ENCODE peak calls at places on chromosome 4, in five cellular contexts. One of them, this sample, is unnamed.

GRCh38 chr4:113355550-113356371 is 306.3 kb downstream of the ANK2 start:
- DNase-seq in ovary: no peak
- DNase-seq in T-helper 17 cell: peak; percentile 30
- DNase-seq in T-helper 9 cell: peak; percentile 27
- DNase-seq in activated T-helper 1 cell treated with anti-CD3 and anti-CD28 coated beads, Interleukin-2, amount 50 U/mL, for 16 hours: peak; percentile 51
- DNase-seq in this sample: no peak

GRCh38 chr4:150579591-150580234 is 2.2 kb upstream of the MAB21L2 start:
- DNase-seq in T-helper 9 cell: no peak
- DNase-seq in activated T-helper 1 cell treated with anti-CD3 and anti-CD28 coated beads, Interleukin-2, amount 50 U/mL, for 16 hours: no peak
- DNase-seq in ovary: no peak
- DNase-seq in T-helper 17 cell: no peak
- DNase-seq in this sample: no peak

GRCh38 chr4:123545569-123546122 is 149.1 kb downstream of the SPRY1 start:
- DNase-seq in activated T-helper 1 cell treated with anti-CD3 and anti-CD28 coated beads, Interleukin-2, amount 50 U/mL, for 16 hours: no peak
- DNase-seq in T-helper 17 cell: no peak
- DNase-seq in T-helper 9 cell: no peak
- DNase-seq in ovary: no peak
- DNase-seq in this sample: no peak

GRCh38 chr4:68738036-68738435 is 67.6 kb upstream of the UGT2B15 start:
- DNase-seq in T-helper 17 cell: no peak
- DNase-seq in ovary: no peak
- DNase-seq in activated T-helper 1 cell treated with anti-CD3 and anti-CD28 coated beads, Interleukin-2, amount 50 U/mL, for 16 hours: no peak
- DNase-seq in T-helper 9 cell: no peak
- DNase-seq in this sample: no peak

GRCh38 chr4:156615066-156615514 is 356.5 kb downstream of the PDGFC start:
- DNase-seq in activated T-helper 1 cell treated with anti-CD3 and anti-CD28 coated beads, Interleukin-2, amount 50 U/mL, for 16 hours: no peak
- DNase-seq in T-helper 9 cell: no peak
- DNase-seq in T-helper 17 cell: no peak
- DNase-seq in ovary: no peak
- DNase-seq in this sample: no peak

GRCh38 chr4:150009533-150009932 is 68.7 kb upstream of the DCLK2 start:
- DNase-seq in T-helper 9 cell: no peak
- DNase-seq in ovary: no peak
- DNase-seq in activated T-helper 1 cell treated with anti-CD3 and anti-CD28 coated beads, Interleukin-2, amount 50 U/mL, for 16 hours: no peak
- DNase-seq in T-helper 17 cell: no peak
- DNase-seq in this sample: no peak

GRCh38 chr4:140083320-140083719 is 70.7 kb downstream of the MAML3 start:
- DNase-seq in activated T-helper 1 cell treated with anti-CD3 and anti-CD28 coated beads, Interleukin-2, amount 50 U/mL, for 16 hours: no peak
- DNase-seq in T-helper 9 cell: no peak
- DNase-seq in ovary: no peak
- DNase-seq in T-helper 17 cell: no peak
- DNase-seq in this sample: no peak

GRCh38 chr4:48998440-48998839 is 12.4 kb downstream of the CWH43 start:
- DNase-seq in T-helper 17 cell: no peak
- DNase-seq in activated T-helper 1 cell treated with anti-CD3 and anti-CD28 coated beads, Interleukin-2, amount 50 U/mL, for 16 hours: no peak
- DNase-seq in ovary: no peak
- DNase-seq in T-helper 9 cell: no peak
- DNase-seq in this sample: no peak

GRCh38 chr4:147378780-147379179 is 102.1 kb upstream of the EDNRA start:
- DNase-seq in T-helper 9 cell: no peak
- DNase-seq in activated T-helper 1 cell treated with anti-CD3 and anti-CD28 coated beads, Interleukin-2, amount 50 U/mL, for 16 hours: no peak
- DNase-seq in T-helper 17 cell: no peak
- DNase-seq in ovary: no peak
- DNase-seq in this sample: no peak

GRCh38 chr4:24856586-24856985 is 56.3 kb downstream of the CCDC149 start:
- DNase-seq in T-helper 9 cell: no peak
- DNase-seq in T-helper 17 cell: no peak
- DNase-seq in activated T-helper 1 cell treated with anti-CD3 and anti-CD28 coated beads, Interleukin-2, amount 50 U/mL, for 16 hours: no peak
- DNase-seq in ovary: no peak
- DNase-seq in this sample: no peak

GRCh38 chr4:28313729-28314713 is 1453.4 kb downstream of the STIM2 start:
- DNase-seq in ovary: no peak
- DNase-seq in T-helper 17 cell: no peak
- DNase-seq in activated T-helper 1 cell treated with anti-CD3 and anti-CD28 coated beads, Interleukin-2, amount 50 U/mL, for 16 hours: no peak
- DNase-seq in T-helper 9 cell: no peak
- DNase-seq in this sample: no peak

GRCh38 chr4:153218961-153219360 is 14.7 kb downstream of the TRIM2 start:
- DNase-seq in T-helper 9 cell: no peak
- DNase-seq in T-helper 17 cell: no peak
- DNase-seq in ovary: no peak
- DNase-seq in activated T-helper 1 cell treated with anti-CD3 and anti-CD28 coated beads, Interleukin-2, amount 50 U/mL, for 16 hours: no peak
- DNase-seq in this sample: no peak

GRCh38 chr4:6338175-6338950 is 68.7 kb downstream of the WFS1 start:
- DNase-seq in ovary: no peak
- DNase-seq in T-helper 9 cell: no peak
- DNase-seq in T-helper 17 cell: no peak
- DNase-seq in activated T-helper 1 cell treated with anti-CD3 and anti-CD28 coated beads, Interleukin-2, amount 50 U/mL, for 16 hours: no peak
- DNase-seq in this sample: no peak

GRCh38 chr4:144599621-144600020 is 46.3 kb upstream of the HHIP start:
- DNase-seq in activated T-helper 1 cell treated with anti-CD3 and anti-CD28 coated beads, Interleukin-2, amount 50 U/mL, for 16 hours: no peak
- DNase-seq in T-helper 17 cell: no peak
- DNase-seq in T-helper 9 cell: no peak
- DNase-seq in ovary: no peak
- DNase-seq in this sample: no peak

GRCh38 chr4:110799171-110799570 is 176.3 kb upstream of the PITX2 start:
- DNase-seq in T-helper 9 cell: no peak
- DNase-seq in ovary: no peak
- DNase-seq in activated T-helper 1 cell treated with anti-CD3 and anti-CD28 coated beads, Interleukin-2, amount 50 U/mL, for 16 hours: no peak
- DNase-seq in T-helper 17 cell: no peak
- DNase-seq in this sample: no peak

GRCh38 chr4:38802561-38803355 is 1.8 kb downstream of the TLR1 start:
- DNase-seq in ovary: no peak
- DNase-seq in T-helper 9 cell: no peak
- DNase-seq in T-helper 17 cell: no peak
- DNase-seq in activated T-helper 1 cell treated with anti-CD3 and anti-CD28 coated beads, Interleukin-2, amount 50 U/mL, for 16 hours: no peak
- DNase-seq in this sample: no peak

GRCh38 chr4:52266537-52267137 is 215.5 kb downstream of the SPATA18 start:
- DNase-seq in activated T-helper 1 cell treated with anti-CD3 and anti-CD28 coated beads, Interleukin-2, amount 50 U/mL, for 16 hours: no peak
- DNase-seq in T-helper 9 cell: no peak
- DNase-seq in T-helper 17 cell: no peak
- DNase-seq in ovary: peak; percentile 71
- DNase-seq in this sample: no peak

GRCh38 chr4:94933799-94934198 is 176.0 kb downstream of the BMPR1B start:
- DNase-seq in T-helper 9 cell: no peak
- DNase-seq in ovary: no peak
- DNase-seq in activated T-helper 1 cell treated with anti-CD3 and anti-CD28 coated beads, Interleukin-2, amount 50 U/mL, for 16 hours: no peak
- DNase-seq in T-helper 17 cell: no peak
- DNase-seq in this sample: no peak

GRCh38 chr4:189763573-189763972 is 177.1 kb upstream of the FRG1 start:
- DNase-seq in T-helper 17 cell: no peak
- DNase-seq in T-helper 9 cell: no peak
- DNase-seq in activated T-helper 1 cell treated with anti-CD3 and anti-CD28 coated beads, Interleukin-2, amount 50 U/mL, for 16 hours: no peak
- DNase-seq in ovary: no peak
- DNase-seq in this sample: no peak

GRCh38 chr4:13544556-13545393 is 467 bp upstream of the NKX3-2 start:
- DNase-seq in activated T-helper 1 cell treated with anti-CD3 and anti-CD28 coated beads, Interleukin-2, amount 50 U/mL, for 16 hours: no peak
- DNase-seq in T-helper 17 cell: no peak
- DNase-seq in ovary: no peak
- DNase-seq in T-helper 9 cell: no peak
- DNase-seq in this sample: peak; percentile 76

GRCh38 chr4:101941816-101942358 is 151.4 kb downstream of the BANK1 start:
- DNase-seq in activated T-helper 1 cell treated with anti-CD3 and anti-CD28 coated beads, Interleukin-2, amount 50 U/mL, for 16 hours: no peak
- DNase-seq in T-helper 17 cell: no peak
- DNase-seq in ovary: no peak
- DNase-seq in T-helper 9 cell: no peak
- DNase-seq in this sample: no peak

GRCh38 chr4:12791536-12791935 is 692.6 kb downstream of the RAB28 start:
- DNase-seq in ovary: no peak
- DNase-seq in T-helper 17 cell: no peak
- DNase-seq in activated T-helper 1 cell treated with anti-CD3 and anti-CD28 coated beads, Interleukin-2, amount 50 U/mL, for 16 hours: no peak
- DNase-seq in T-helper 9 cell: no peak
- DNase-seq in this sample: no peak

GRCh38 chr4:129344058-129344457 is 248.1 kb downstream of the C4orf33 start:
- DNase-seq in T-helper 17 cell: no peak
- DNase-seq in activated T-helper 1 cell treated with anti-CD3 and anti-CD28 coated beads, Interleukin-2, amount 50 U/mL, for 16 hours: no peak
- DNase-seq in T-helper 9 cell: no peak
- DNase-seq in ovary: no peak
- DNase-seq in this sample: no peak

GRCh38 chr4:71262161-71262560 is 76.7 kb upstream of the SLC4A4 start:
- DNase-seq in T-helper 17 cell: no peak
- DNase-seq in T-helper 9 cell: no peak
- DNase-seq in ovary: no peak
- DNase-seq in activated T-helper 1 cell treated with anti-CD3 and anti-CD28 coated beads, Interleukin-2, amount 50 U/mL, for 16 hours: no peak
- DNase-seq in this sample: no peak

GRCh38 chr4:24594887-24595286 is 10.5 kb upstream of the DHX15 start:
- DNase-seq in T-helper 17 cell: no peak
- DNase-seq in activated T-helper 1 cell treated with anti-CD3 and anti-CD28 coated beads, Interleukin-2, amount 50 U/mL, for 16 hours: no peak
- DNase-seq in T-helper 9 cell: no peak
- DNase-seq in ovary: no peak
- DNase-seq in this sample: no peak

GRCh38 chr4:88592600-88593448 is 544 bp downstream of the HERC3 start:
- DNase-seq in T-helper 17 cell: peak; percentile 78
- DNase-seq in ovary: peak; percentile 72
- DNase-seq in activated T-helper 1 cell treated with anti-CD3 and anti-CD28 coated beads, Interleukin-2, amount 50 U/mL, for 16 hours: peak; percentile 80
- DNase-seq in T-helper 9 cell: peak; percentile 72
- DNase-seq in this sample: peak; percentile 95

GRCh38 chr4:98446499-98447375 is 185.6 kb downstream of the RAP1GDS1 start:
- DNase-seq in ovary: no peak
- DNase-seq in activated T-helper 1 cell treated with anti-CD3 and anti-CD28 coated beads, Interleukin-2, amount 50 U/mL, for 16 hours: peak; percentile 31
- DNase-seq in T-helper 17 cell: peak; percentile 33
- DNase-seq in T-helper 9 cell: peak; percentile 41
- DNase-seq in this sample: peak; percentile 68